ENCODE peak calls at places on chromosomes 7 and 10, in four cellular contexts. One of them, this sample, is unnamed.

GRCh38 chr7:129530881-129531391 is 28.6 kb downstream of the SMKR1 start:
- DNase-seq in AG09309: no peak
- DNase-seq in osteocyte: no peak
- DNase-seq in brain microvascular endothelial cell: peak
- DNase-seq in this sample: peak

GRCh38 chr7:101736077-101736476 is 81.3 kb upstream of the CUX1 start:
- DNase-seq in AG09309: no peak
- DNase-seq in brain microvascular endothelial cell: no peak
- DNase-seq in osteocyte: no peak
- DNase-seq in this sample: no peak

GRCh38 chr7:113562242-113562641 is 356.6 kb downstream of the PPP1R3A start:
- DNase-seq in brain microvascular endothelial cell: no peak
- DNase-seq in AG09309: no peak
- DNase-seq in osteocyte: no peak
- DNase-seq in this sample: no peak

GRCh38 chr7:2233876-2234275 is 1.1 kb upstream of the MAD1L1 start:
- DNase-seq in brain microvascular endothelial cell: no peak
- DNase-seq in AG09309: no peak
- DNase-seq in osteocyte: no peak
- DNase-seq in this sample: peak

GRCh38 chr7:150973571-150974451 is 4.3 kb downstream of the KCNH2 start:
- DNase-seq in osteocyte: no peak
- DNase-seq in brain microvascular endothelial cell: no peak
- DNase-seq in AG09309: no peak
- DNase-seq in this sample: no peak

GRCh38 chr10:117175901-117176534 is 21.3 kb upstream of the KCNK18 start:
- DNase-seq in brain microvascular endothelial cell: peak
- DNase-seq in AG09309: peak
- DNase-seq in osteocyte: no peak
- DNase-seq in this sample: peak

GRCh38 chr10:74753295-74754211 is 72.8 kb upstream of the KAT6B start:
- DNase-seq in AG09309: peak
- DNase-seq in osteocyte: no peak
- DNase-seq in brain microvascular endothelial cell: no peak
- DNase-seq in this sample: peak

GRCh38 chr10:94183666-94184264 is 179.0 kb downstream of the NOC3L start:
- DNase-seq in osteocyte: no peak
- DNase-seq in AG09309: peak
- DNase-seq in brain microvascular endothelial cell: peak
- DNase-seq in this sample: peak

GRCh38 chr10:33559105-33559504 is 224.6 kb upstream of the NRP1 start:
- DNase-seq in AG09309: peak
- DNase-seq in osteocyte: no peak
- DNase-seq in brain microvascular endothelial cell: peak
- DNase-seq in this sample: peak

GRCh38 chr7:144384555-144385245 is 18.8 kb downstream of the NOBOX start:
- DNase-seq in osteocyte: peak
- DNase-seq in brain microvascular endothelial cell: peak
- DNase-seq in AG09309: no peak
- DNase-seq in this sample: no peak

GRCh38 chr10:7819126-7819470 is 793 bp downstream of the TAF3 start:
- DNase-seq in AG09309: no peak
- DNase-seq in osteocyte: no peak
- DNase-seq in brain microvascular endothelial cell: peak
- DNase-seq in this sample: peak

GRCh38 chr10:132526676-132527075 is 10.9 kb upstream of the INPP5A start:
- DNase-seq in AG09309: peak
- DNase-seq in brain microvascular endothelial cell: peak
- DNase-seq in osteocyte: no peak
- DNase-seq in this sample: no peak

GRCh38 chr10:103451091-103451801 is 924 bp downstream of the CALHM2 start:
- DNase-seq in brain microvascular endothelial cell: no peak
- DNase-seq in AG09309: no peak
- DNase-seq in osteocyte: no peak
- DNase-seq in this sample: peak

GRCh38 chr10:119667562-119668328 is 16.6 kb downstream of the BAG3 start:
- DNase-seq in osteocyte: peak
- DNase-seq in AG09309: peak
- DNase-seq in brain microvascular endothelial cell: peak
- DNase-seq in this sample: peak

GRCh38 chr10:124698560-124699470 is 45.4 kb downstream of the FAM53B start:
- DNase-seq in osteocyte: no peak
- DNase-seq in brain microvascular endothelial cell: no peak
- DNase-seq in AG09309: no peak
- DNase-seq in this sample: no peak

GRCh38 chr7:73828107-73828803 is 2.5 kb upstream of the CLDN4 start:
- DNase-seq in osteocyte: no peak
- DNase-seq in AG09309: no peak
- DNase-seq in brain microvascular endothelial cell: peak
- DNase-seq in this sample: peak

GRCh38 chr10:28722065-28722803 is 44.9 kb downstream of the BAMBI start:
- DNase-seq in osteocyte: no peak
- DNase-seq in brain microvascular endothelial cell: peak
- DNase-seq in AG09309: no peak
- DNase-seq in this sample: peak

GRCh38 chr10:97607076-97607635 is 17.6 kb downstream of the C10orf62 start:
- DNase-seq in brain microvascular endothelial cell: no peak
- DNase-seq in osteocyte: no peak
- DNase-seq in AG09309: no peak
- DNase-seq in this sample: no peak

GRCh38 chr7:5456420-5456819 is 32.8 kb upstream of the TNRC18 start:
- DNase-seq in osteocyte: no peak
- DNase-seq in brain microvascular endothelial cell: no peak
- DNase-seq in AG09309: no peak
- DNase-seq in this sample: no peak

GRCh38 chr7:117896339-117896738 is 23.1 kb upstream of the CTTNBP2 start:
- DNase-seq in osteocyte: no peak
- DNase-seq in AG09309: no peak
- DNase-seq in brain microvascular endothelial cell: no peak
- DNase-seq in this sample: no peak

GRCh38 chr10:123017421-123018165 is 8.8 kb downstream of the ACADSB start:
- DNase-seq in brain microvascular endothelial cell: no peak
- DNase-seq in AG09309: no peak
- DNase-seq in osteocyte: no peak
- DNase-seq in this sample: no peak

GRCh38 chr10:43867667-43868361 is 219.1 kb upstream of the ZNF32 start:
- DNase-seq in brain microvascular endothelial cell: peak
- DNase-seq in AG09309: peak
- DNase-seq in osteocyte: peak
- DNase-seq in this sample: peak

GRCh38 chr7:110868458-110868857 is 222.5 kb upstream of the LRRN3 start:
- DNase-seq in AG09309: no peak
- DNase-seq in brain microvascular endothelial cell: no peak
- DNase-seq in osteocyte: no peak
- DNase-seq in this sample: no peak

GRCh38 chr7:2956076-2956475 is 87.6 kb downstream of the CARD11 start:
- DNase-seq in osteocyte: no peak
- DNase-seq in AG09309: no peak
- DNase-seq in brain microvascular endothelial cell: no peak
- DNase-seq in this sample: no peak

GRCh38 chr7:105587899-105588690 is 6.8 kb upstream of the EFCAB10 start:
- DNase-seq in AG09309: no peak
- DNase-seq in brain microvascular endothelial cell: no peak
- DNase-seq in osteocyte: no peak
- DNase-seq in this sample: no peak

GRCh38 chr7:6092953-6093354 is 61.8 kb downstream of the ANKRD61 start:
- DNase-seq in AG09309: no peak
- DNase-seq in brain microvascular endothelial cell: no peak
- DNase-seq in osteocyte: no peak
- DNase-seq in this sample: no peak

GRCh38 chr7:100582041-100582579 is 3.8 kb downstream of the LRCH4 start:
- DNase-seq in osteocyte: no peak
- DNase-seq in brain microvascular endothelial cell: no peak
- DNase-seq in AG09309: no peak
- DNase-seq in this sample: no peak

GRCh38 chr7:123749537-123749857 is 694 bp upstream of the WASL start:
- DNase-seq in osteocyte: no peak
- DNase-seq in brain microvascular endothelial cell: peak
- DNase-seq in AG09309: no peak
- DNase-seq in this sample: peak

GRCh38 chr7:102220929-102221850 is 65.5 kb upstream of the SH2B2 start:
- DNase-seq in AG09309: no peak
- DNase-seq in brain microvascular endothelial cell: peak
- DNase-seq in osteocyte: no peak
- DNase-seq in this sample: peak

GRCh38 chr10:69202332-69202731 is 17.8 kb upstream of the HKDC1 start:
- DNase-seq in brain microvascular endothelial cell: no peak
- DNase-seq in osteocyte: no peak
- DNase-seq in AG09309: peak
- DNase-seq in this sample: peak

GRCh38 chr7:149334930-149335329 is 72.9 kb downstream of the ZNF783 start:
- DNase-seq in AG09309: no peak
- DNase-seq in osteocyte: no peak
- DNase-seq in brain microvascular endothelial cell: peak
- DNase-seq in this sample: peak

DNA sequence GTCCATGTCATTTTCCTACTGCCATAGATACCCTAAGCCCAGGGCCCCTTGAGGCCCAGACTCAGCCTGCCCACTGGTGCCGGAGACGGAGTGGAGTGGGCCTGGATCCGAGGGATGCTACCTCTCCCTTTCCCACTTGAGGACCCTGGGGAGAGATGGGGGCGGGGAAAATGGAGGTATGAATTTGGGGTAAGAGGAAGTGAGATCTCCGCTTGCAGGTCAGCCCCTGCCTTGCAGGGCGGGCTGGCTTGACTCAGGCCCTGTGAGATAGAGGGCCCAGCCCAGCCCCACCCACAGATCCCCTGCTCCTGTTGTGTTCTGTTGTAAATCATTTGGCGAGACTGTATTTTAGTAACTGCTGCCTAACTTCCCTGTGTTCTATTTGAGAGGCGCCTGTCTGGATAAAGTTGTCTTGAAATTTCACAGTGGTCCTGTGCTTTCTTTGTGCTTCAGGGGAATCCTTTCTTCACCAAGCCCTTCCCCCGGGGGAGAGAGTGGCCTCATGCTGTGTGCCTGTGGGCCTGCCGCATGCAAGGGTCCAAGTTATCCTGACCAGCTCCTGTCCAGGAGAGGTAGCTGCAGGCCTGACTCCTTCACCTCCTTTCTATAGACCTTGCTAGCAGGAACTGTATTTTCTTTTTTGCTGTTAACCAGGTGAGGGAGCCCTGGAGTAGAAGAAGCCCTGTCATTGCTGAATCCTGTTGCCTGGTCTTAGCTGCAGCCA is 13.3 kb downstream of the YKT6 start:
- DNase-seq in AG09309: no peak
- DNase-seq in osteocyte: no peak
- DNase-seq in brain microvascular endothelial cell: peak
- DNase-seq in this sample: peak
- TF ChIP-seq CTCF in AG09309: peak
- TF ChIP-seq CTCF in osteocyte: peak
- TF ChIP-seq CTCF in brain microvascular endothelial cell: peak
- TF ChIP-seq CTCF in this sample: peak

DNA sequence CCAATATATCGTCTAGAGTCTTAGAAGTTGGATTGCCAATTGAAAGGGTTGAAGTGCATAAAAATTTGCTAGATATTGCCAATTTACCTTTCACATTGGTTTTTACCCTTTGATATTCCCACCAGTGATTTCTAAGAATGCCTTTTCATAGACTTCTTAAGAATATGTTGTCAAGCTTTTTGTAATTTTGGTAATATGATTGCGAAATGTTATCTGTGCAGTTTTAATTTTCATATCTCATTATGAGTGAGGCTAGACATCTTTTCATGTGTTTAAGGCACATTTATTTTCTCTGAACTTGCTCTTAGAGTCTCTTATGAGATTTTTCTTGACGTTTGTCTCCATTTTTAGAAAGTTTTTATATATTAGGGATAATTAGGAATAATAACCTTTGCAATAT is 567.2 kb downstream of the CCSER2 start:
- DNase-seq in AG09309: no peak
- DNase-seq in osteocyte: no peak
- DNase-seq in brain microvascular endothelial cell: no peak
- DNase-seq in this sample: no peak
- TF ChIP-seq CTCF in AG09309: no peak
- TF ChIP-seq CTCF in osteocyte: no peak
- TF ChIP-seq CTCF in brain microvascular endothelial cell: no peak
- TF ChIP-seq CTCF in this sample: no peak

GRCh38 chr10:47031251-47031952 is 120.2 kb downstream of the PTPN20 start:
- DNase-seq in AG09309: no peak
- DNase-seq in brain microvascular endothelial cell: no peak
- DNase-seq in osteocyte: peak
- DNase-seq in this sample: peak
- TF ChIP-seq CTCF in AG09309: peak
- TF ChIP-seq CTCF in brain microvascular endothelial cell: peak
- TF ChIP-seq CTCF in osteocyte: no peak
- TF ChIP-seq CTCF in this sample: no peak

DNA sequence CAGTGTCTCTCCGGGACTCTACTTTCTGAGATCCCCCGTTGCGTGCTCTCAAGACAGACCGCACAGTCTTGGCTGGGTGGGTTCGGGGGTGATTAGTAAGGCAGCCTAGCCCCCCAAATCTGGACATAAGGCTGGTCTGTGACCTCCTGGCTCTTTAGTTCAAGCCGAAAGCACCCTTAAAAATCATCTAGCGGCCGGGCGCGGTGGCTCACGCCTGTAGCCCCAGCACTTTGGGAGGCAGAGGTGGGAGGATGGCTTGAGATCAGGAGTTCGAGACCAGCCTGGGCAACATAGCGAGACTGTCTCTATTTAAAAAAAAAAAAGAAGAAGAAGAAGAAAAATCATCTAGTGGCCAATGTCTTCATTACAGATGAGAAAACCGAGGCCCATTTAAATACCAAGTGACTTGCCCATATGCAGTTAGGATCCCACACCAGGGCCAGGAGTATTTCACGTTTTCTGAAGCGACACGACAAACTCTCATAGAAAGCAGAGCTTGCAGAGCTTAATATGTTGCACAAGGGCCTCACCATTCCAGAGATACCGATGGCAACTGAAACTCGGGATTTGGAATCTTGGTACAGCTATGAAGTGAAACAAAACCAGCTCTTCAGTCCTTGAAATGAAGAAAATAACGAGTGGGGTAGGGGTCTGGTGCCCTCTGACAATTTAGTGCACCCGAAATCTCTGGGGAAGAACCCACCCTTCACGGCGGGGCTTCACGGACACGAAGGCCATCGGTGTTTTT is 696 bp upstream of the HILPDA start:
- DNase-seq in AG09309: no peak
- DNase-seq in brain microvascular endothelial cell: peak
- DNase-seq in osteocyte: no peak
- DNase-seq in this sample: peak
- TF ChIP-seq CTCF in AG09309: no peak
- TF ChIP-seq CTCF in brain microvascular endothelial cell: peak
- TF ChIP-seq CTCF in osteocyte: peak
- TF ChIP-seq CTCF in this sample: peak

DNA sequence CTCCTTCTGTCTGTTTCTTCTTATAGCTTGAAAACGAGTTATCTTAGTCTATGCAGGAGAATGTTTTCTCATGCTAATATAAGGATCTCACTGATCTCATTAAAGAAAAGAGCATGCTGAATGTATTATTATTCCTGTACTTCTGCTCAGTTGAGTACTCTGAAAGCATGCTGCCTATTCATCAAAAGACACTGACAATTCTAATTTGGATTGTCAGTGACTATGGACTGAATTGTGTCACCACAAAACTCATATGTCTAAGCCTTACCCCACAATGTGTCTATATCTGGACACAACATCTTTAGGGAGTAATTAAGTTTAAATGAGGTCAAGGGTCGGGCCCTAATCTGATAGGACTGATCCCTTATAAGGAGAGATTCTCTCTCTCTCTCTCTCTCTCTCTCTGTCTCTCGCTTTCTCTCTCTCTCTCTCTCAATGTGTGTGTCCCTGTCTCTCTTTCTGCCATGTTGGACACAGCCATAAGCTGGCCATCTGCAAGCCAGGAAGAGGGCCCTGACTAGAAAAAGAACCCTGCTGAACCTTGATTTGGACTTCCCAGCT is 98.4 kb downstream of the GNAT3 start:
- DNase-seq in brain microvascular endothelial cell: no peak
- DNase-seq in AG09309: no peak
- DNase-seq in osteocyte: no peak
- DNase-seq in this sample: no peak
- TF ChIP-seq CTCF in brain microvascular endothelial cell: no peak
- TF ChIP-seq CTCF in AG09309: no peak
- TF ChIP-seq CTCF in osteocyte: no peak
- TF ChIP-seq CTCF in this sample: no peak